ENCODE peak calls at places on chromosomes 5 and 9, in six cellular contexts. E is tibial nerve, Z is adrenal gland, L is prostate gland, W is A549, H is breast epithelium. D is an unnamed sample.
A peak's percentile ranks its signal among the peaks of the same experiment; 100 is the strongest.

GRCh38 chr9:93950619-93951601 is 4.2 kb downstream of the BARX1 start:
- DNase-seq in E (no peak), Z (no peak), L (peak; percentile 15), W (no peak), H (no peak), D (peak; percentile 50)

GRCh38 chr9:18071651-18072060 is 402.3 kb upstream of the ADAMTSL1 start:
- DNase-seq in E (no peak), Z (no peak), L (no peak), W (no peak), H (no peak), D (no peak)

GRCh38 chr5:138623053-138623452 is 47.9 kb upstream of the HSPA9 start:
- DNase-seq in E (no peak), Z (no peak), L (no peak), W (no peak), H (no peak), D (no peak)

GRCh38 chr9:76302947-76303550 is 91.2 kb downstream of the RFK start:
- DNase-seq in E (no peak), Z (no peak), L (no peak), W (peak; percentile 70), H (no peak), D (no peak)

GRCh38 chr9:93815677-93816076 is 139.5 kb downstream of the BARX1 start:
- DNase-seq in E (no peak), Z (no peak), L (no peak), W (no peak), H (no peak), D (no peak)

GRCh38 chr5:83026507-83026906 is 50.7 kb downstream of the TMEM167A start:
- DNase-seq in E (no peak), Z (no peak), L (no peak), W (no peak), H (no peak), D (no peak)

GRCh38 chr5:120806132-120806531 is 342.0 kb downstream of the PRR16 start:
- DNase-seq in E (no peak), Z (no peak), L (no peak), W (no peak), H (no peak), D (no peak)

GRCh38 chr5:757346-757930 is 27.1 kb downstream of the ZDHHC11B start:
- DNase-seq in E (no peak), Z (no peak), L (no peak), W (no peak), H (peak; percentile 53), D (peak; percentile 26)

GRCh38 chr5:52709171-52709925 is 78.4 kb upstream of the ITGA1 start:
- DNase-seq in E (no peak), Z (no peak), L (no peak), W (no peak), H (no peak), D (no peak)

GRCh38 chr5:22852807-22853670 is at the start of gene CDH12:
- DNase-seq in E (no peak), Z (no peak), L (no peak), W (no peak), H (peak; percentile 43), D (no peak)

GRCh38 chr5:16025681-16026080 is 153.9 kb downstream of the MARCHF11 start:
- DNase-seq in E (no peak), Z (no peak), L (no peak), W (no peak), H (no peak), D (no peak)

GRCh38 chr5:61575103-61575502 is 243.0 kb downstream of the ZSWIM6 start:
- DNase-seq in E (no peak), Z (no peak), L (no peak), W (peak; percentile 26), H (no peak), D (no peak)

GRCh38 chr5:23412011-23412410 is 95.4 kb upstream of the PRDM9 start:
- DNase-seq in E (no peak), Z (no peak), L (no peak), W (peak; percentile 14), H (no peak), D (no peak)

GRCh38 chr5:164073013-164073535 is 567.7 kb downstream of the MAT2B start:
- DNase-seq in E (no peak), Z (no peak), L (no peak), W (no peak), H (no peak), D (no peak)

GRCh38 chr9:28249424-28249823 is 676.1 kb upstream of the C9orf72 start:
- DNase-seq in E (no peak), Z (no peak), L (no peak), W (no peak), H (no peak), D (no peak)

GRCh38 chr5:32217886-32218396 is 43.8 kb upstream of the GOLPH3 start:
- DNase-seq in E (no peak), Z (no peak), L (peak; percentile 64), W (no peak), H (no peak), D (no peak)

GRCh38 chr5:73983661-73984060 is 357.7 kb downstream of the ARHGEF28 start:
- DNase-seq in E (no peak), Z (no peak), L (peak; percentile 16), W (no peak), H (no peak), D (no peak)

GRCh38 chr9:128845186-128845931 is 15.8 kb upstream of the SPOUT1 start:
- DNase-seq in E (no peak), Z (no peak), L (peak; percentile 62), W (no peak), H (peak; percentile 73), D (no peak)

GRCh38 chr9:94881023-94881422 is 154.5 kb downstream of the AOPEP start:
- DNase-seq in E (no peak), Z (no peak), L (no peak), W (no peak), H (no peak), D (no peak)

GRCh38 chr9:6955251-6955921 is 197.6 kb downstream of the KDM4C start:
- DNase-seq in E (no peak), Z (no peak), L (no peak), W (no peak), H (no peak), D (no peak)

GRCh38 chr9:93667627-93668026 is 91.2 kb downstream of the PHF2 start:
- DNase-seq in E (no peak), Z (no peak), L (no peak), W (no peak), H (peak; percentile 28), D (no peak)

GRCh38 chr9:135971106-135971766 is 10.1 kb upstream of the UBAC1 start:
- DNase-seq in E (no peak), Z (no peak), L (no peak), W (no peak), H (no peak), D (no peak)

GRCh38 chr9:110543631-110544051 is 35.9 kb downstream of the SVEP1 start:
- DNase-seq in E (no peak), Z (no peak), L (no peak), W (no peak), H (no peak), D (no peak)

GRCh38 chr9:136634904-136635303 is 27.8 kb upstream of the EGFL7 start:
- DNase-seq in E (no peak), Z (no peak), L (no peak), W (no peak), H (no peak), D (no peak)

GRCh38 chr5:159469496-159470370 is 139.4 kb upstream of the IL12B start:
- DNase-seq in E (no peak), Z (no peak), L (peak; percentile 18), W (peak; percentile 39), H (no peak), D (peak; percentile 26)

GRCh38 chr5:57482671-57483106 is at the start of gene ACTBL2:
- DNase-seq in E (no peak), Z (no peak), L (no peak), W (peak; percentile 16), H (no peak), D (no peak)

DNA sequence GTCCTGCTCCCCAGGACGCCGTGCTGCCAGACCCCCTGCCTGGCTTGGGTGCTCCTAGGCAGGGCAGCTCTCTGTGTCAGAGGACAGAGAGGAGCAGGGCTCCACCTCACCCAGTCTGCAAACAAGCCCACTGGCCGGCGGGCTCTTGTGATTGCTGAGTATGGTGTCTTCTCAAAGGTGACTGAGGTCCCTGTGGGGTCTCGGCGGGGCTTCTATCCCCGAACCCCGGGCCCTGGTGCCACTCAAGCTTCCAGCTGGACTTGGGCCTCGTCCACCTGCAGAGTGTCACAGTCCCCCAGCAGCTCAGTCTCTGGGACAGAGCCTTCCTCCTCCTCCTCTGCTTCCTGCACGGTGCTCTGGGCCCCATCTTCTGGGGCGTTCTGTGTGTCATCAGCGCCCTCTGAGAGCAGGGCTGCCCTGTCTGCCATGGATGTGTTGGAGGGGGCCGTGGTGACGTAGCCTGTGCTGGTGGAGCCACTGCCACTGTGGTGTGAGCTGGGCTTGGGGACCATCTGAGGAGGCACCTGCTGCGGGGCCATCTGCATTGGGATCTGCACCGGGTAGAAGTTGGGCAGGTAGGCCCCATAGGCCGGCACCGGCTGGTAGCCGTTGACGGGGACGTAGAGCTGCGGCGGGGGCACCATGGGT is 226.5 kb downstream of the ROR2 start:
- DNase-seq in E (no peak), Z (no peak), L (no peak), W (no peak), H (no peak), D (peak; percentile 71)
- H3K9me3 ChIP-seq in E (no peaks in the 10 kb centered on the region), Z (no peaks in the 10 kb centered on the region), L (no peaks in the 10 kb centered on the region), W (no peaks in the 10 kb centered on the region), H (no peaks in the 10 kb centered on the region), D (no peaks in the 10 kb centered on the region)

GRCh38 chr5:72320022-72320898 is at the start of the genes MRPS27 and PTCD2:
- DNase-seq in E (peak; percentile 89), Z (peak; percentile 95), L (peak; percentile 95), W (peak; percentile 99), H (peak; percentile 95), D (peak; percentile 97)
- TF ChIP-seq POLR2A in E (peak; percentile 9), Z (peak; percentile 28), L (peak; percentile 49), W (peak; percentile 85), H (peak; percentile 17), D (peak; percentile 43)

GRCh38 chr5:178931846-178932760 is 8.9 kb upstream of the ZNF454 start:
- DNase-seq in E (no peak), Z (no peak), L (no peak), W (no peak), H (no peak), D (no peak)
- H3K9me3 ChIP-seq in E (peaks cover 13% of the 10 kb centered on the region), Z (peaks cover 85% of the 10 kb centered on the region), L (peaks cover 5% of the 10 kb centered on the region), W (peaks cover 82% of the 10 kb centered on the region), H (peaks cover 100% of the 10 kb centered on the region), D (peaks cover 75% of the 10 kb centered on the region)

GRCh38 chr9:133099726-133100517 is 21.1 kb downstream of the RALGDS start:
- DNase-seq in E (no peak), Z (no peak), L (no peak), W (no peak), H (no peak), D (no peak)

GRCh38 chr9:133101356-133102189 is 19.5 kb downstream of the RALGDS start:
- DNase-seq in E (no peak), Z (peak; percentile 14), L (no peak), W (no peak), H (peak; percentile 31), D (peak; percentile 73)

GRCh38 chr9:133098104-133098754 is 22.8 kb downstream of the RALGDS start:
- DNase-seq in E (no peak), Z (no peak), L (no peak), W (no peak), H (no peak), D (peak; percentile 67)

GRCh38 chr9:133100518-133101355 is 20.3 kb downstream of the RALGDS start:
- DNase-seq in E (no peak), Z (no peak), L (no peak), W (no peak), H (peak; percentile 43), D (no peak)

DNA sequence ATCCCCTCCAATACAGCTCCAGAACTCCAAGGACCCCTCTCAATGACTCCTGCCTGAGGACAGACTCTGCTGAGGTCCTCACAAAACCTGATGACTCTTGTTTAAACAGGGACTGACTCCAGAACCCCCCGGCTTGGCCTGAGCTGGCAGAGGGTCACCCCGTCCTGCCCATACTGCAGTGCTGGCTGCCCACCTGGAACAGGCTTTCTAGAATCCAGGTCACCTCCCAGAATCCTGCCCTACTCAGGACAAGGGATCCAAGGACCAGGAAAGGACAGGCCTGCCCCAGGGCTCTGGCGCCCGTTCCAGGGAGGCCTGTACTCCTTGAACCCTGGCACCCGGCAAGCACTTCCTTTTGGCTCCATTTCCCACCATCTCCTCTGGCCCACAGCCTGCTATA is 22.2 kb downstream of the RALGDS start:
- DNase-seq in E (no peak), Z (no peak), L (no peak), W (no peak), H (no peak), D (no peak)
- TF ChIP-seq POLR2A in E (no peak), Z (no peak), L (no peak), W (no peak), H (no peak), D (no peak)